ENCODE peak calls at places on chromosomes 13 and 19, in ten cellular contexts. One of them, this sample, is unnamed.

GRCh38 chr13:113970810-113971470 is 2.9 kb downstream of the C13orf46 start:
- DNase-seq in IMR-90: peak
- DNase-seq in BJ: no peak
- DNase-seq in prostate gland: peak
- DNase-seq in fibroblast of lung: peak
- DNase-seq in suprapubic skin: peak
- DNase-seq in heart right ventricle: peak
- DNase-seq in pancreas: peak
- DNase-seq in fibroblast of mammary gland: peak
- DNase-seq in fibroblast of pulmonary artery: peak
- DNase-seq in this sample: no peak

GRCh38 chr19:16714702-16715294 is 4.8 kb upstream of the NWD1 start:
- DNase-seq in IMR-90: peak
- DNase-seq in BJ: no peak
- DNase-seq in prostate gland: peak
- DNase-seq in fibroblast of lung: peak
- DNase-seq in suprapubic skin: peak
- DNase-seq in heart right ventricle: peak
- DNase-seq in pancreas: peak
- DNase-seq in fibroblast of mammary gland: peak
- DNase-seq in fibroblast of pulmonary artery: peak
- DNase-seq in this sample: peak

GRCh38 chr13:45280751-45281634 is 60.0 kb downstream of the TPT1 start:
- DNase-seq in IMR-90: peak
- DNase-seq in BJ: no peak
- DNase-seq in prostate gland: peak
- DNase-seq in fibroblast of lung: peak
- DNase-seq in suprapubic skin: no peak
- DNase-seq in heart right ventricle: peak
- DNase-seq in pancreas: peak
- DNase-seq in fibroblast of mammary gland: peak
- DNase-seq in fibroblast of pulmonary artery: peak
- DNase-seq in this sample: peak

GRCh38 chr13:35354305-35354704 is 122.2 kb downstream of the MAB21L1 start:
- DNase-seq in IMR-90: no peak
- DNase-seq in BJ: no peak
- DNase-seq in prostate gland: no peak
- DNase-seq in fibroblast of lung: no peak
- DNase-seq in suprapubic skin: no peak
- DNase-seq in heart right ventricle: no peak
- DNase-seq in pancreas: no peak
- DNase-seq in fibroblast of mammary gland: no peak
- DNase-seq in fibroblast of pulmonary artery: no peak
- DNase-seq in this sample: no peak

GRCh38 chr19:8487137-8487851 is 15.1 kb downstream of the PRAM1 start:
- DNase-seq in IMR-90: no peak
- DNase-seq in BJ: no peak
- DNase-seq in prostate gland: no peak
- DNase-seq in fibroblast of lung: no peak
- DNase-seq in suprapubic skin: no peak
- DNase-seq in heart right ventricle: no peak
- DNase-seq in pancreas: peak
- DNase-seq in fibroblast of mammary gland: no peak
- DNase-seq in fibroblast of pulmonary artery: no peak
- DNase-seq in this sample: peak

GRCh38 chr13:112930192-112930591 is 38.8 kb upstream of the MCF2L start:
- DNase-seq in IMR-90: no peak
- DNase-seq in BJ: no peak
- DNase-seq in prostate gland: no peak
- DNase-seq in fibroblast of lung: no peak
- DNase-seq in suprapubic skin: no peak
- DNase-seq in heart right ventricle: no peak
- DNase-seq in pancreas: no peak
- DNase-seq in fibroblast of mammary gland: no peak
- DNase-seq in fibroblast of pulmonary artery: no peak
- DNase-seq in this sample: no peak

GRCh38 chr19:52600639-52601024 is 30.5 kb downstream of the ZNF701 start:
- DNase-seq in IMR-90: peak
- DNase-seq in BJ: no peak
- DNase-seq in prostate gland: no peak
- DNase-seq in fibroblast of lung: no peak
- DNase-seq in suprapubic skin: peak
- DNase-seq in heart right ventricle: peak
- DNase-seq in pancreas: peak
- DNase-seq in fibroblast of mammary gland: no peak
- DNase-seq in fibroblast of pulmonary artery: no peak
- DNase-seq in this sample: peak

GRCh38 chr19:42421591-42422031 is 5.6 kb downstream of the LIPE start:
- DNase-seq in IMR-90: no peak
- DNase-seq in BJ: no peak
- DNase-seq in prostate gland: no peak
- DNase-seq in fibroblast of lung: no peak
- DNase-seq in suprapubic skin: no peak
- DNase-seq in heart right ventricle: peak
- DNase-seq in pancreas: no peak
- DNase-seq in fibroblast of mammary gland: no peak
- DNase-seq in fibroblast of pulmonary artery: no peak
- DNase-seq in this sample: no peak

GRCh38 chr13:51619614-51620013 is 35.4 kb downstream of the WDFY2 start:
- DNase-seq in IMR-90: peak
- DNase-seq in BJ: peak
- DNase-seq in prostate gland: no peak
- DNase-seq in fibroblast of lung: peak
- DNase-seq in suprapubic skin: no peak
- DNase-seq in heart right ventricle: no peak
- DNase-seq in pancreas: no peak
- DNase-seq in fibroblast of mammary gland: peak
- DNase-seq in fibroblast of pulmonary artery: peak
- DNase-seq in this sample: peak

GRCh38 chr13:110304256-110304655 is 2.7 kb downstream of the COL4A1 start:
- DNase-seq in IMR-90: peak
- DNase-seq in BJ: no peak
- DNase-seq in prostate gland: no peak
- DNase-seq in fibroblast of lung: peak
- DNase-seq in suprapubic skin: no peak
- DNase-seq in heart right ventricle: no peak
- DNase-seq in pancreas: no peak
- DNase-seq in fibroblast of mammary gland: peak
- DNase-seq in fibroblast of pulmonary artery: peak
- DNase-seq in this sample: no peak

GRCh38 chr13:71968025-71968424 is 101.0 kb upstream of the DACH1 start:
- DNase-seq in IMR-90: no peak
- DNase-seq in BJ: no peak
- DNase-seq in prostate gland: no peak
- DNase-seq in fibroblast of lung: peak
- DNase-seq in suprapubic skin: no peak
- DNase-seq in heart right ventricle: no peak
- DNase-seq in pancreas: no peak
- DNase-seq in fibroblast of mammary gland: no peak
- DNase-seq in fibroblast of pulmonary artery: peak
- DNase-seq in this sample: no peak

GRCh38 chr19:2282062-2282861 is at the start of gene PEAK3:
- DNase-seq in IMR-90: peak
- DNase-seq in BJ: no peak
- DNase-seq in prostate gland: peak
- DNase-seq in fibroblast of lung: peak
- DNase-seq in suprapubic skin: peak
- DNase-seq in heart right ventricle: peak
- DNase-seq in pancreas: peak
- DNase-seq in fibroblast of mammary gland: no peak
- DNase-seq in fibroblast of pulmonary artery: peak
- DNase-seq in this sample: peak

GRCh38 chr13:73984949-73985691 is 149.1 kb downstream of the KLF12 start:
- DNase-seq in IMR-90: no peak
- DNase-seq in BJ: no peak
- DNase-seq in prostate gland: no peak
- DNase-seq in fibroblast of lung: no peak
- DNase-seq in suprapubic skin: no peak
- DNase-seq in heart right ventricle: no peak
- DNase-seq in pancreas: no peak
- DNase-seq in fibroblast of mammary gland: no peak
- DNase-seq in fibroblast of pulmonary artery: peak
- DNase-seq in this sample: no peak

GRCh38 chr19:45523642-45524256 is 16.5 kb downstream of the VASP start:
- DNase-seq in IMR-90: peak
- DNase-seq in BJ: no peak
- DNase-seq in prostate gland: peak
- DNase-seq in fibroblast of lung: peak
- DNase-seq in suprapubic skin: peak
- DNase-seq in heart right ventricle: peak
- DNase-seq in pancreas: peak
- DNase-seq in fibroblast of mammary gland: peak
- DNase-seq in fibroblast of pulmonary artery: peak
- DNase-seq in this sample: peak

GRCh38 chr19:11092181-11092538 is 2.9 kb downstream of the LDLR start:
- DNase-seq in IMR-90: peak
- DNase-seq in BJ: no peak
- DNase-seq in prostate gland: no peak
- DNase-seq in fibroblast of lung: peak
- DNase-seq in suprapubic skin: no peak
- DNase-seq in heart right ventricle: no peak
- DNase-seq in pancreas: no peak
- DNase-seq in fibroblast of mammary gland: peak
- DNase-seq in fibroblast of pulmonary artery: peak
- DNase-seq in this sample: peak

DNA sequence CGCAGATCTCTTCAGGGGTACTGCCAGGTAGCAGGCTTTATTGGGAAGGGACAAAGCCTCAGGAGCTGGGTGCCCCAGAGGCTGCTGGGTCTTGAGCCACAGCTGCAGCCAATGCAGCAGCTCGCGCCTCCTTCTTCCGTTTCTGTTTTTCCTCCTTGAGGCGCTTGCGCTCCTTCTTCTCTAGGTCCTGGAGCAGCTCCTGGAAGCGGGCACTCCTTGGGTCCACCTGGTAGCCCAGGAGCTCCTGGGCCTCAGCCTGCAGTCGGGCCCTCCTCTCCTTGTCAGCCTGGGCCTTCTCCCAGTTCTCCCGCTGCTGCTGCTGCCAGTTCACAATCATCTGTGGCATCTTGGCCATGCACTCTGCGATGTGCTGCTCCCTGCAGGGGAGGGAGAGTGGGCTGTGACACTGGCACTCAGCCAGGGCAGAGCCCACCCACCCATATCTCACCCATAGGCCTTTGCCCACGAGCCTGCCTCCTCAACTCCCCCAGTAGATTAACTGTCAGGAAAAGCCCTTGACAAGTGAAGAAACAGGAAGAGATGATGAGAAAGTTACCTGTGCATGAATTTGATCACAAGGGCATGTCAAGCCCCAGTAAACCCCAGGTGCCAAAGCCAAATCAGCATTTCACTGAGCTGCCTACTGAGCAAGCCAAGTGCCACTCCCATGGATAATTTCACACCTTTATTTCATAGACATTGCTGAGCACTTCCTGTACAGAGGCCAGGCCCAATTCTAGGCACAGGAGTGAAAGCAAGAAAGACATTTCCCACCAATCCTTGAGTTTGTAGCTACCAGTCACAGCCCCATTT is 2.7 kb downstream of the GADD45GIP1 start:
- DNase-seq in IMR-90: no peak
- DNase-seq in BJ: no peak
- DNase-seq in prostate gland: no peak
- DNase-seq in fibroblast of lung: no peak
- DNase-seq in suprapubic skin: no peak
- DNase-seq in heart right ventricle: no peak
- DNase-seq in pancreas: no peak
- DNase-seq in fibroblast of mammary gland: no peak
- DNase-seq in fibroblast of pulmonary artery: no peak
- DNase-seq in this sample: no peak
- H3K4me3 ChIP-seq in IMR-90: no peak
- H3K4me3 ChIP-seq in BJ: no peak
- H3K4me3 ChIP-seq in prostate gland: no peak
- H3K4me3 ChIP-seq in fibroblast of lung: no peak
- H3K4me3 ChIP-seq in suprapubic skin: no peak
- H3K4me3 ChIP-seq in heart right ventricle: no peak
- H3K4me3 ChIP-seq in pancreas: no peak
- H3K4me3 ChIP-seq in fibroblast of mammary gland: no peak
- H3K4me3 ChIP-seq in fibroblast of pulmonary artery: no peak
- H3K4me3 ChIP-seq in this sample: no peak

DNA sequence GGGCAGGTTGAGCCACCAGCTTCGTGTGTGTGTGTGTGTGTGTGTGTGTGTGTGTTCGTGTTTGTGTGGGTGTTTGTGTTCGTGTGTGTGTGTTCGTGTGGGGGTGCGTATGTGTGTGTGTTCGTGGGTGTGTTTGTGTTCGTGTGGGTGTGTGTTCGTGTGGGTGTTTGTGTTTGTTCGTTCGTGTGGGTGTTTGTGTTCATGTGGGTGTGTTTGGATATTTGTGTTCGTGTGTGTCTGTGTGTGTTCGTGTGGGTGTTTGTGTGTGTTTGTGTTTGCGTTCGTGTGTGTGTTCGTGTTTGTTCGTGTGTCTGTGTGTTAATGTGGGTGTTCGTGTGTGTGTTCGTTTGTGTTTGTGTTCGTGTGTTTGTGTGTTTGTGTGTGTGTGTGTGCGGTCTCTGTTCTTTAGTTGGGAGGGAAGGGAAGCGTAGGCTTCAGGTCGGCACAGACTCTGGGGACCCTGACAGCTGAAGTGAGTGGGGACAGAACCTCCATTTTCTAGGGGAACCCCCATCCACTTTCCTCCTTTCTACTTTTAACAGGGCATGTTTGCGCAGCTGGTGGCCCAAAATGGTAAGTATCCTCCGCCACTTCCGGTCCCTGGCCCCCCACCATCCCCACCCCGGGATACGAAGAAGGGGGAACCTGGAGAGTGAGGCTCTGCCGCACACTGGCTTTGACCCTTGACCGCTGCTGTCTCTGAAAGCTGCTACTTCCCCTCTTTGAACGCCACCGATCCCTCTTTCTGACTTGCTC is 1.6 kb downstream of the TNFSF9 start:
- DNase-seq in IMR-90: no peak
- DNase-seq in BJ: no peak
- DNase-seq in prostate gland: no peak
- DNase-seq in fibroblast of lung: no peak
- DNase-seq in suprapubic skin: no peak
- DNase-seq in heart right ventricle: no peak
- DNase-seq in pancreas: no peak
- DNase-seq in fibroblast of mammary gland: no peak
- DNase-seq in fibroblast of pulmonary artery: no peak
- DNase-seq in this sample: peak
- TF ChIP-seq CTCF in IMR-90: no peak
- TF ChIP-seq CTCF in BJ: no peak
- TF ChIP-seq CTCF in prostate gland: no peak
- TF ChIP-seq CTCF in fibroblast of lung: no peak
- TF ChIP-seq CTCF in suprapubic skin: no peak
- TF ChIP-seq CTCF in heart right ventricle: no peak
- TF ChIP-seq CTCF in pancreas: no peak
- TF ChIP-seq CTCF in fibroblast of mammary gland: no peak
- TF ChIP-seq CTCF in fibroblast of pulmonary artery: no peak
- TF ChIP-seq CTCF in this sample: no peak

GRCh38 chr19:33906578-33907335 is 110.1 kb downstream of the KCTD15 start:
- DNase-seq in IMR-90: peak
- DNase-seq in BJ: no peak
- DNase-seq in prostate gland: peak
- DNase-seq in fibroblast of lung: peak
- DNase-seq in suprapubic skin: peak
- DNase-seq in heart right ventricle: peak
- DNase-seq in pancreas: peak
- DNase-seq in fibroblast of mammary gland: peak
- DNase-seq in fibroblast of pulmonary artery: peak
- DNase-seq in this sample: no peak
- H3K4me3 ChIP-seq in IMR-90: no peak
- H3K4me3 ChIP-seq in BJ: peak
- H3K4me3 ChIP-seq in prostate gland: peak
- H3K4me3 ChIP-seq in fibroblast of lung: no peak
- H3K4me3 ChIP-seq in suprapubic skin: peak
- H3K4me3 ChIP-seq in heart right ventricle: peak
- H3K4me3 ChIP-seq in pancreas: peak
- H3K4me3 ChIP-seq in fibroblast of mammary gland: no peak
- H3K4me3 ChIP-seq in fibroblast of pulmonary artery: no peak
- H3K4me3 ChIP-seq in this sample: no peak

GRCh38 chr13:53189162-53189561 is 160.5 kb downstream of the OLFM4 start:
- DNase-seq in IMR-90: no peak
- DNase-seq in BJ: no peak
- DNase-seq in prostate gland: no peak
- DNase-seq in fibroblast of lung: no peak
- DNase-seq in suprapubic skin: no peak
- DNase-seq in heart right ventricle: no peak
- DNase-seq in pancreas: no peak
- DNase-seq in fibroblast of mammary gland: no peak
- DNase-seq in fibroblast of pulmonary artery: no peak
- DNase-seq in this sample: no peak
- TF ChIP-seq CTCF in IMR-90: no peak
- TF ChIP-seq CTCF in BJ: no peak
- TF ChIP-seq CTCF in prostate gland: no peak
- TF ChIP-seq CTCF in fibroblast of lung: no peak
- TF ChIP-seq CTCF in suprapubic skin: no peak
- TF ChIP-seq CTCF in heart right ventricle: no peak
- TF ChIP-seq CTCF in pancreas: no peak
- TF ChIP-seq CTCF in fibroblast of mammary gland: no peak
- TF ChIP-seq CTCF in fibroblast of pulmonary artery: no peak
- TF ChIP-seq CTCF in this sample: no peak